ENCODE peak calls at places on chromosomes 16 and 17, in four cellular contexts. L, B, C and M are unnamed samples.
A peak's percentile ranks its signal among the peaks of the same experiment; 100 is the strongest.

GRCh38 chr16:86640265-86640843 is 62.0 kb downstream of the FOXL1 start:
- DNase-seq in L (no peak), B (no peak), C (no peak), M (no peak)

GRCh38 chr17:70906808-70907207 is 737.5 kb downstream of the KCNJ2 start:
- DNase-seq in L (no peak), B (no peak), C (no peak), M (no peak)

GRCh38 chr17:82412535-82413520 is 5.3 kb upstream of the HEXD start:
- DNase-seq in L (no peak), B (peak; percentile 86), C (no peak), M (no peak)

GRCh38 chr16:57113042-57113453 is 20.7 kb downstream of the CPNE2 start:
- DNase-seq in L (no peak), B (no peak), C (no peak), M (no peak)

GRCh38 chr16:57271063-57271345 is 13.5 kb downstream of the PLLP start:
- DNase-seq in L (no peak), B (no peak), C (no peak), M (no peak)

GRCh38 chr17:32320847-32321246 is 21.1 kb downstream of the C17orf75 start:
- DNase-seq in L (no peak), B (no peak), C (no peak), M (no peak)

GRCh38 chr17:50303051-50303450 is 28.8 kb downstream of the TMEM92 start:
- DNase-seq in L (no peak), B (no peak), C (no peak), M (no peak)

GRCh38 chr16:12341423-12341822 is 364.9 kb downstream of the SNX29 start:
- DNase-seq in L (no peak), B (peak; percentile 68), C (no peak), M (no peak)

GRCh38 chr17:1491406-1492248 is 859 bp downstream of the MYO1C start:
- DNase-seq in L (no peak), B (no peak), C (no peak), M (no peak)

GRCh38 chr17:57086069-57086930 is 1.3 kb downstream of the AKAP1 start:
- DNase-seq in L (no peak), B (peak; percentile 88), C (no peak), M (no peak)

GRCh38 chr16:89123831-89124100 is 30.1 kb downstream of the ACSF3 start:
- DNase-seq in L (no peak), B (no peak), C (no peak), M (no peak)

GRCh38 chr17:7589204-7589868 is 558 bp downstream of the SOX15 start:
- DNase-seq in L (no peak), B (no peak), C (no peak), M (no peak)

GRCh38 chr16:66026931-66027330 is 339.6 kb upstream of the CDH5 start:
- DNase-seq in L (no peak), B (no peak), C (no peak), M (no peak)

GRCh38 chr16:23670137-23670776 is 8.4 kb upstream of the PLK1 start:
- DNase-seq in L (no peak), B (no peak), C (peak; percentile 77), M (no peak)

GRCh38 chr16:66701061-66701460 is 4.5 kb upstream of the CMTM4 start:
- DNase-seq in L (no peak), B (no peak), C (no peak), M (no peak)

GRCh38 chr17:40190197-40191021 is 13.1 kb downstream of the RAPGEFL1 start:
- DNase-seq in L (no peak), B (peak; percentile 59), C (no peak), M (peak; percentile 33)

GRCh38 chr17:58252141-58252540 is 13.8 kb downstream of the LPO start:
- DNase-seq in L (no peak), B (no peak), C (no peak), M (no peak)

GRCh38 chr17:14803781-14804180 is 461.3 kb downstream of the PMP22 start:
- DNase-seq in L (no peak), B (no peak), C (no peak), M (no peak)

GRCh38 chr17:59093702-59094231 is 12.9 kb downstream of the TRIM37 start:
- DNase-seq in L (no peak), B (peak; percentile 15), C (no peak), M (no peak)

GRCh38 chr16:29985271-29985811 is 10.1 kb downstream of the HIRIP3 start:
- DNase-seq in L (no peak), B (no peak), C (no peak), M (no peak)

GRCh38 chr16:20811889-20812439 is 5.6 kb downstream of the REXO5 start:
- DNase-seq in L (no peak), B (no peak), C (no peak), M (no peak)

GRCh38 chr17:58052951-58053715 is 30.1 kb upstream of the DYNLL2 start:
- DNase-seq in L (no peak), B (no peak), C (no peak), M (no peak)

GRCh38 chr17:40499551-40500189 is 1.8 kb downstream of the TNS4 start:
- DNase-seq in L (no peak), B (peak; percentile 84), C (no peak), M (no peak)

GRCh38 chr17:73343739-73344454 is 32.1 kb upstream of the CDC42EP4 start:
- DNase-seq in L (no peak), B (no peak), C (no peak), M (no peak)
- TF ChIP-seq SUZ12 in L (no peak), B (no peak), C (no peak), M (no peak)

GRCh38 chr17:77687921-77688320 is 270.6 kb upstream of the TNRC6C start:
- DNase-seq in L (no peak), B (no peak), C (no peak), M (no peak)
- TF ChIP-seq YY1 in L (no peak), B (no peak), C (no peak), M (no peak)

GRCh38 chr16:50498756-50499155 is 49.4 kb upstream of the NKD1 start:
- DNase-seq in L (no peak), B (no peak), C (no peak), M (peak; percentile 35)

GRCh38 chr16:50495673-50496072 is 52.5 kb upstream of the NKD1 start:
- DNase-seq in L (no peak), B (no peak), C (no peak), M (no peak)

GRCh38 chr16:50496990-50497389 is 51.2 kb upstream of the NKD1 start:
- DNase-seq in L (no peak), B (no peak), C (no peak), M (no peak)

GRCh38 chr16:50499254-50499653 is 48.9 kb upstream of the NKD1 start:
- DNase-seq in L (no peak), B (no peak), C (no peak), M (no peak)

DNA sequence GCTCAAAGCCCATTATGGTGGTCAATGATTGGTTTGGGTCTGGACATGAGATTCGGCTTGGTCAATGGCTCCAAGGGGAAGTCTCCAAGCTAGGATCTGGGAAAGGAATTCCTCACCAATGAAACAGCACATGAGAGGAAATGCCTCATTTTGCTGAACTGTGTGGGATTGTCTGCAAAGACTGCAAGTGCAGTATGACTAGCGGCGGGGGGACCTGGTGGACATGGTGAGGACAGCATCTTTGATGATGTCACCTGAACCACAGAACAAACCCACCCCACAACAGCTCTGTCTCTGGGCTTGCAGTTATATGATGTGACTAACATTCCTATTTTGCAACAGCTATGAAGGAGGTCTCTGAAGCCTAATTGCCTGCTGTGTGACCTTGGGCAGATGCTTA is 50.6 kb upstream of the NKD1 start:
- DNase-seq in L (no peak), B (peak; percentile 57), C (no peak), M (no peak)
- TF ChIP-seq SUZ12 in L (no peak), B (no peak), C (no peak), M (no peak)

DNA sequence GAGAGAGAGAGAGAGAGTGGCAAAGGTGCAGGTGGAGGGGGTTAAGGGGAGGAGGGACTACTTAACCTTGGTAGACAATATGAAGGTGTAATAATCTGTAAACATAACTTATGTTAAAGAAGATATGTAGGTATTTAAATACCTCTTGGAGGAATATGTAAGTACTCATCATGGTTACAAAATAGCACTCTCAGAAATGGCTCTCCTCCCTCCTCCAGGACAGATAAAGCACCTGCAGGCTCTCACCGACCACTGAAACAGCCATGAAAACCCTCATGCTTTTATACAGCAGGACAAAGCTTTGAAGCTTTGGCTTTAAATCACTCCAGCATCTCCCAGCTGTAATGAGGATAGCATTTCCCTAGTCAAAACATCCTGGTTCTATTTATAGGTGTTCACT is 69.0 kb upstream of the PMFBP1 start:
- DNase-seq in L (no peak), B (no peak), C (no peak), M (no peak)
- TF ChIP-seq YY1 in L (no peak), B (no peak), C (no peak), M (no peak)

GRCh38 chr16:48098472-48098871 is 57.3 kb downstream of the ABCC12 start:
- DNase-seq in L (no peak), B (no peak), C (no peak), M (no peak)

GRCh38 chr16:48102083-48103008 is 53.4 kb downstream of the ABCC12 start:
- DNase-seq in L (no peak), B (no peak), C (no peak), M (no peak)

GRCh38 chr16:48099455-48099854 is 56.3 kb downstream of the ABCC12 start:
- DNase-seq in L (no peak), B (no peak), C (no peak), M (no peak)

GRCh38 chr16:48105456-48105855 is 50.3 kb downstream of the ABCC12 start:
- DNase-seq in L (no peak), B (no peak), C (no peak), M (no peak)

GRCh38 chr16:48101069-48101674 is 54.6 kb downstream of the ABCC12 start:
- DNase-seq in L (no peak), B (no peak), C (peak; percentile 74), M (no peak)
- TF ChIP-seq SUZ12 in L (no peak), B (no peak), C (no peak), M (no peak)

GRCh38 chr16:4401510-4401909 is 14.9 kb downstream of the CORO7 start:
- DNase-seq in L (no peak), B (no peak), C (no peak), M (no peak)

GRCh38 chr16:4404247-4404966 is 12.0 kb downstream of the CORO7 start:
- DNase-seq in L (peak; percentile 72), B (peak; percentile 51), C (no peak), M (peak; percentile 70)

GRCh38 chr16:4403133-4403949 is 13.1 kb downstream of the CORO7 start:
- DNase-seq in L (no peak), B (no peak), C (no peak), M (no peak)

GRCh38 chr16:4402439-4403132 is 13.8 kb downstream of the CORO7 start:
- DNase-seq in L (no peak), B (peak; percentile 45), C (no peak), M (peak; percentile 73)

GRCh38 chr16:4401094-4401501 is 15.3 kb downstream of the CORO7 start:
- DNase-seq in L (no peak), B (no peak), C (no peak), M (no peak)
- TF ChIP-seq YY1 in L (no peak), B (no peak), C (no peak), M (no peak)